ENCODE peak calls at places on chromosomes 6 and 20, in nine cellular contexts. U, N, D, F, Y, O, P, E and S are unnamed samples.

GRCh38 chr20:17456226-17456625 is 75.0 kb downstream of the BFSP1 start:
- DNase-seq in U (no peak), N (no peak), D (no peak), F (no peak), Y (no peak), O (no peak), P (no peak), E (no peak), S (no peak)

GRCh38 chr6:64737418-64737817 is 969.6 kb downstream of the EYS start:
- DNase-seq in U (no peak), N (no peak), D (no peak), F (no peak), Y (peak), O (no peak), P (no peak), E (no peak), S (no peak)

GRCh38 chr6:122696079-122696478 is 83.4 kb upstream of the FABP7 start:
- DNase-seq in U (no peak), N (no peak), D (no peak), F (peak), Y (peak), O (no peak), P (no peak), E (no peak), S (no peak)

GRCh38 chr20:25292176-25292891 is 44.4 kb downstream of the PYGB start:
- DNase-seq in U (no peak), N (no peak), D (no peak), F (no peak), Y (no peak), O (no peak), P (no peak), E (no peak), S (no peak)

GRCh38 chr6:3347237-3347636 is 88.5 kb downstream of the PSMG4 start:
- DNase-seq in U (no peak), N (no peak), D (no peak), F (no peak), Y (peak), O (no peak), P (no peak), E (no peak), S (no peak)

GRCh38 chr20:57805784-57806183 is 96.0 kb upstream of the PMEPA1 start:
- DNase-seq in U (no peak), N (no peak), D (no peak), F (no peak), Y (no peak), O (no peak), P (no peak), E (no peak), S (no peak)

GRCh38 chr20:1202762-1203504 is at the start of gene C20orf202:
- DNase-seq in U (no peak), N (no peak), D (no peak), F (no peak), Y (no peak), O (no peak), P (no peak), E (no peak), S (no peak)

GRCh38 chr6:99334526-99335127 is 14.8 kb downstream of the FAXC start:
- DNase-seq in U (no peak), N (peak), D (no peak), F (peak), Y (peak), O (peak), P (peak), E (no peak), S (no peak)

GRCh38 chr20:49187330-49188100 is 619 bp downstream of the STAU1 start:
- DNase-seq in U (peak), N (no peak), D (no peak), F (no peak), Y (peak), O (peak), P (peak), E (no peak), S (peak)

GRCh38 chr6:170416303-170416702 is 109.7 kb downstream of the FAM120B start:
- DNase-seq in U (no peak), N (no peak), D (no peak), F (no peak), Y (no peak), O (no peak), P (no peak), E (no peak), S (no peak)

GRCh38 chr20:58019027-58019849 is 209.2 kb downstream of the ANKRD60 start:
- DNase-seq in U (no peak), N (no peak), D (peak), F (peak), Y (peak), O (no peak), P (no peak), E (no peak), S (no peak)

GRCh38 chr6:139381216-139381615 is 6.8 kb upstream of the CITED2 start:
- DNase-seq in U (no peak), N (no peak), D (no peak), F (peak), Y (peak), O (no peak), P (no peak), E (no peak), S (no peak)

GRCh38 chr20:19974621-19975435 is 42.3 kb upstream of the NAA20 start:
- DNase-seq in U (no peak), N (no peak), D (peak), F (peak), Y (peak), O (no peak), P (peak), E (no peak), S (no peak)

GRCh38 chr20:4519530-4519929 is 202.2 kb upstream of the PRND start:
- DNase-seq in U (no peak), N (no peak), D (no peak), F (peak), Y (peak), O (peak), P (peak), E (no peak), S (no peak)

GRCh38 chr6:147080215-147080614 is 124.0 kb upstream of the STXBP5 start:
- DNase-seq in U (no peak), N (no peak), D (no peak), F (no peak), Y (no peak), O (no peak), P (no peak), E (no peak), S (no peak)

GRCh38 chr6:73652637-73653570 is 888 bp downstream of the SLC17A5 start:
- DNase-seq in U (peak), N (peak), D (peak), F (peak), Y (peak), O (peak), P (peak), E (peak), S (peak)

GRCh38 chr6:41877051-41877680 is 18.0 kb downstream of the USP49 start:
- DNase-seq in U (no peak), N (no peak), D (no peak), F (no peak), Y (no peak), O (no peak), P (no peak), E (no peak), S (no peak)

GRCh38 chr6:97114645-97115044 is 168.4 kb downstream of the MMS22L start:
- DNase-seq in U (no peak), N (no peak), D (no peak), F (no peak), Y (no peak), O (no peak), P (no peak), E (no peak), S (no peak)

GRCh38 chr20:18587665-18588553 is at the start of gene DTD1:
- DNase-seq in U (peak), N (peak), D (peak), F (peak), Y (peak), O (peak), P (peak), E (peak), S (peak)

GRCh38 chr6:1917628-1918371 is 308.1 kb downstream of the FOXC1 start:
- DNase-seq in U (no peak), N (no peak), D (peak), F (peak), Y (peak), O (no peak), P (no peak), E (no peak), S (no peak)

GRCh38 chr20:48722737-48723191 is 105.0 kb downstream of the PREX1 start:
- DNase-seq in U (no peak), N (peak), D (no peak), F (no peak), Y (peak), O (no peak), P (no peak), E (peak), S (no peak)

GRCh38 chr20:23178806-23179205 is 92.7 kb upstream of the CD93 start:
- DNase-seq in U (no peak), N (no peak), D (no peak), F (no peak), Y (peak), O (no peak), P (no peak), E (no peak), S (no peak)

GRCh38 chr20:24141111-24141510 is 152.5 kb upstream of the GGTLC1 start:
- DNase-seq in U (no peak), N (no peak), D (no peak), F (no peak), Y (no peak), O (no peak), P (no peak), E (no peak), S (no peak)

GRCh38 chr20:47606414-47607207 is 104.9 kb downstream of the NCOA3 start:
- DNase-seq in U (no peak), N (no peak), D (no peak), F (no peak), Y (no peak), O (no peak), P (no peak), E (no peak), S (no peak)

GRCh38 chr6:46129634-46130505 is at the start of gene ENPP4:
- DNase-seq in U (peak), N (peak), D (peak), F (peak), Y (peak), O (peak), P (peak), E (peak), S (peak)
- TF ChIP-seq CTCF in U (peak), N (peak), D (no peak), F (no peak), Y (no peak), O (peak), P (no peak), E (no peak), S (peak)

DNA sequence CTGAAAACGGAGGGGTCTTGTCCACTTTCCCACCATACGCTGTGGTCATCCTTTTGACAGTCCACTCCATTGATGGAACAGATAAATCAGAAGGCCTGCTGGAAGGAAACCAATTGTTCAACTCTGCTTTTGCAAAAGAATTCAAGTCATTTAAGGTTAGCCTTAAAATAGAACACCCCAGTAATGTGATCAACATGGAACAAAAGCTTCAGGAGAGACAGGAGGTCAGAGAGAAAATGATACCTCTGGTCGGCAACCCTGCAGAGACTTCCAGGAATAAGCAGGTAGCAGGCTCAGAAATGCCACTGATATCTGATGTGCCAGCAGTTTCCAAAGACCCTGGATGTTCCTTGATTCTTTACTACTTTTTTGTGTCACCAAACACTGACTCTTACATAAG is 39.6 kb upstream of the SHLD1 start:
- DNase-seq in U (no peak), N (no peak), D (no peak), F (no peak), Y (peak), O (no peak), P (no peak), E (no peak), S (no peak)
- TF ChIP-seq CTCF in U (no peak), N (no peak), D (no peak), F (no peak), Y (no peak), O (no peak), P (no peak), E (no peak), S (no peak)

GRCh38 chr6:33588894-33589293 is 8.8 kb upstream of the BAK1 start:
- DNase-seq in U (no peak), N (no peak), D (no peak), F (no peak), Y (no peak), O (no peak), P (no peak), E (no peak), S (no peak)

GRCh38 chr6:33590531-33591198 is 10.6 kb upstream of the BAK1 start:
- DNase-seq in U (no peak), N (no peak), D (no peak), F (peak), Y (no peak), O (no peak), P (no peak), E (peak), S (no peak)

GRCh38 chr6:33589366-33589722 is 9.3 kb upstream of the BAK1 start:
- DNase-seq in U (no peak), N (no peak), D (no peak), F (no peak), Y (no peak), O (no peak), P (no peak), E (no peak), S (no peak)

GRCh38 chr6:33591633-33592032 is 11.6 kb upstream of the BAK1 start:
- DNase-seq in U (no peak), N (no peak), D (no peak), F (no peak), Y (no peak), O (no peak), P (no peak), E (no peak), S (no peak)

DNA sequence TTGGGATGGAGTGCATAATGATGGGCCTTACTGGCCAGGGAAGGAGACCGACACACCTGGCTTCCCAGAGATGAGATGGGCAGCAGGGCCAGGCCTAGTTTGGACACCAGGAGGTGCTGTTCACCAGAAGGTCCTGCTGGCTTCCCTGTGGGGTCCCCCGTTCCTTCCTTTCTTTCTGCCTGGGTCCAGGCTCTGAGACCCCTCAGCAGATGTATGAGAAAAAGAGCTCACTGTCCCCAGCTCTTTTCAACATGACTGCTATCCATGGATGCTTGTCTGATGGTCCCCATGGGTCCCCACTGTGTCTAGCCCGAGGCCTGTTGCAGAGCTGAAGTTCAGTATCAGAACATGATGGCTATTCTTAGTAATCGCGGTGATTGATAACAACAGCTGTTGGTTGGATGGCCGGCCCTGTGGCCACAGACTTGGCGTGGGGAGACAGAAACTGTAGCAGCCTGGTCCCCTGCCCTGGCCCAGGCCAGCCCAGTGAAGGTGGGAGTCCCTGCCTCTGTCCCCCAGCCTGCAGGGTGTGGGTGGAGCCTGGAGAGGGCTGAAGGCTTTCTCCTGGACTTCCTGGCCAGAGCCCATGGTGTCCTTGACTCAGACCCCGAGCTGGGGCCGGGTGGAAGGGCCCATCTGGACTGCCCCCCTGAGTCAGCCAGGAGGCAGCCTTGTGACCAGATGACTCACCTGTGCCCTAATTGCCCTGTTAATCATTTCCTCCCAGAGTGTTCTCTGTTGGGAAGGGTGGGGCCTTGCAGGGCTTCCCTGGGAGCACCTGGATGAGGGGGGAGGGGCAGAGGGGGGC is 9.9 kb upstream of the BAK1 start:
- DNase-seq in U (peak), N (peak), D (peak), F (peak), Y (peak), O (peak), P (peak), E (peak), S (peak)
- TF ChIP-seq CTCF in U (peak), N (peak), D (peak), F (peak), Y (peak), O (peak), P (peak), E (peak), S (peak)

GRCh38 chr20:36435799-36436541 is 105.3 kb upstream of the MYL9 start:
- DNase-seq in U (peak), N (peak), D (peak), F (peak), Y (peak), O (peak), P (peak), E (peak), S (peak)
- TF ChIP-seq CTCF in U (no peak), N (no peak), D (no peak), F (no peak), Y (no peak), O (no peak), P (no peak), E (no peak), S (no peak)

DNA sequence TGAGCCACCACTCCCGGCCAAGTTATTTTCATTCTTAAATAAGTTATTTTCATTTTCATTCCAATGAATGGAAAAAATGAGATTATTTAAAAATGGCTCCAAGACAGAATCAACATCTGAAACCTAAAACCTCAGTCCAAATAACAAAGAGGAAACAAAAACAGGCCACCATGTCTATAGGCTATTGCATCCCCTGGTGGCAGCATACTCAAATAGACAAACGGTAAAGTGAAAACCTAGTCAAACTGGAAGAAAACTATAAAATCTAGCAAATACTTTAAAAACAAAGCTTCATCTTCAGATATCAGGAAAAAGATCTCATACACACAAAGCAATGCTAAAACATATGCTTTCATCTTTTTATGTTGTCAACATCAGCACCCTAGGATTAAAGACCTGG is 20.9 kb downstream of the IL17A start:
- DNase-seq in U (no peak), N (no peak), D (no peak), F (no peak), Y (no peak), O (no peak), P (no peak), E (no peak), S (no peak)
- TF ChIP-seq CTCF in U (peak), N (peak), D (no peak), F (no peak), Y (no peak), O (no peak), P (peak), E (no peak), S (no peak)